ENCODE peak calls at places on chromosomes 16 and 17, in four cellular contexts. One of them, this sample, is unnamed.

GRCh38 chr16:81008151-81008789 is 1.3 kb downstream of the CENPN start:
- DNase-seq in K562: no peak
- DNase-seq in SK-N-SH: no peak
- DNase-seq in GM12878: no peak
- DNase-seq in this sample: no peak

GRCh38 chr17:77473615-77474226 is 333.0 kb downstream of the SEC14L1 start:
- DNase-seq in K562: no peak
- DNase-seq in SK-N-SH: no peak
- DNase-seq in GM12878: no peak
- DNase-seq in this sample: no peak

GRCh38 chr16:19392352-19392751 is 25.3 kb upstream of the TMC5 start:
- DNase-seq in K562: no peak
- DNase-seq in SK-N-SH: no peak
- DNase-seq in GM12878: no peak
- DNase-seq in this sample: no peak

GRCh38 chr17:73754886-73755285 is 110.6 kb upstream of the SDK2 start:
- DNase-seq in K562: no peak
- DNase-seq in SK-N-SH: no peak
- DNase-seq in GM12878: no peak
- DNase-seq in this sample: no peak

GRCh38 chr17:29159286-29159860 is 20.8 kb downstream of the MYO18A start:
- DNase-seq in K562: peak; percentile 9
- DNase-seq in SK-N-SH: no peak
- DNase-seq in GM12878: no peak
- DNase-seq in this sample: no peak

GRCh38 chr16:51236583-51236982 is 85.5 kb upstream of the SALL1 start:
- DNase-seq in K562: no peak
- DNase-seq in SK-N-SH: no peak
- DNase-seq in GM12878: no peak
- DNase-seq in this sample: no peak

GRCh38 chr17:77287432-77288068 is 146.8 kb downstream of the SEC14L1 start:
- DNase-seq in K562: no peak
- DNase-seq in SK-N-SH: peak; percentile 80
- DNase-seq in GM12878: no peak
- DNase-seq in this sample: peak; percentile 33

GRCh38 chr17:5902671-5903070 is 167.5 kb upstream of the WSCD1 start:
- DNase-seq in K562: no peak
- DNase-seq in SK-N-SH: no peak
- DNase-seq in GM12878: no peak
- DNase-seq in this sample: no peak

GRCh38 chr17:39820541-39820940 is 43.6 kb downstream of the IKZF3 start:
- DNase-seq in K562: no peak
- DNase-seq in SK-N-SH: no peak
- DNase-seq in GM12878: no peak
- DNase-seq in this sample: no peak

GRCh38 chr17:57638284-57638683 is 106.8 kb downstream of the CCDC182 start:
- DNase-seq in K562: no peak
- DNase-seq in SK-N-SH: no peak
- DNase-seq in GM12878: no peak
- DNase-seq in this sample: no peak

GRCh38 chr17:37489197-37490001 is at the start of gene DUSP14:
- DNase-seq in K562: peak; percentile 97
- DNase-seq in SK-N-SH: peak; percentile 99
- DNase-seq in GM12878: no peak
- DNase-seq in this sample: peak; percentile 79

GRCh38 chr17:81328925-81329278 is 33.8 kb upstream of the SLC38A10 start:
- DNase-seq in K562: no peak
- DNase-seq in SK-N-SH: peak; percentile 72
- DNase-seq in GM12878: no peak
- DNase-seq in this sample: no peak

GRCh38 chr17:75754378-75755204 is 10.4 kb downstream of the GALK1 start:
- DNase-seq in K562: peak; percentile 70
- DNase-seq in SK-N-SH: no peak
- DNase-seq in GM12878: no peak
- DNase-seq in this sample: no peak

GRCh38 chr16:56931253-56931768 is 631 bp upstream of the HERPUD1 start:
- DNase-seq in K562: no peak
- DNase-seq in SK-N-SH: no peak
- DNase-seq in GM12878: peak; percentile 67
- DNase-seq in this sample: no peak

DNA sequence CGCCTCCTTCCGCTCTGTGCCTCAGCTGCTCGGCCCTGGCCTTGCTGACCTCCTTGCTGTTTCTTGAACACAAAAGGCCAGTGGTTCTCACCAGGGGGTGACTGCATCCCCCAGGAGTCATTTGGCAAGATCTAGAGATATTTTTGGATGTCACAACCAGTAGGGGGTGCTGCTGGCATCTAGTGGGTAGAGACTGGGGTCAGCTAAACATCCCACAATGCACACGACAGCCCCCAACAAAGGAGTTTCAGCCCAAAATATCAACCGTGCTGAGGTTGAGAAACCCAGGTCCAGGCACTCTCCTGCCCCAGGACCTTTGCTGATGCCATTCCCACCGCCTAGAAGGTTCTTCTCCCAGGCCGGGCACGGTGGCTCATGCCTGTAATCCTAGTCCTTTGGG is 39.7 kb downstream of the ABCC6 start:
- DNase-seq in K562: no peak
- DNase-seq in SK-N-SH: no peak
- DNase-seq in GM12878: no peak
- DNase-seq in this sample: peak; percentile 51
- TF ChIP-seq CTCF in K562: peak; percentile 35
- TF ChIP-seq CTCF in SK-N-SH: peak; percentile 40
- TF ChIP-seq CTCF in GM12878: peak; percentile 23
- TF ChIP-seq CTCF in this sample: no peak

DNA sequence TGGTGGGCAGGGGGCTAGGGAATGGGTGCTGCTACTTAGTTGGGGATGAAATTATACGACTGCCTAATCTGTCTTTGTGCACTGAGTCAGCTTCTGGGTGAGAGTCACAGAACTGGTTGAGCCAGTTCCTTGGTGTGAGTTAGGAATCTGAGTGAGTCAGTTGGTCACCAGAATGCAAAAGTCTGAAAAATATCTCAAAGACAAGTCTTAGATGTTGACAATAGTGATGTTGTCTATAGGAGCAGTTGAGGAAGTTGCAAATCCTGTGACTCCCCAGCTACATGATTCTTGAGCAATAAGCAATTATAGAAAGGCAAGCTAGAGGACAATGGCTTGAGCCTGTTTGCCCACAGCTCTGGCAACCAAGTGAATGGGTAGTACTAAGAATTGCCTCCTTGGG is 399.2 kb downstream of the CNTNAP4 start:
- DNase-seq in K562: no peak
- DNase-seq in SK-N-SH: no peak
- DNase-seq in GM12878: no peak
- DNase-seq in this sample: no peak
- TF ChIP-seq USF1 in K562: no peak
- TF ChIP-seq USF1 in SK-N-SH: no peak
- TF ChIP-seq USF1 in GM12878: no peak
- TF ChIP-seq USF1 in this sample: no peak

DNA sequence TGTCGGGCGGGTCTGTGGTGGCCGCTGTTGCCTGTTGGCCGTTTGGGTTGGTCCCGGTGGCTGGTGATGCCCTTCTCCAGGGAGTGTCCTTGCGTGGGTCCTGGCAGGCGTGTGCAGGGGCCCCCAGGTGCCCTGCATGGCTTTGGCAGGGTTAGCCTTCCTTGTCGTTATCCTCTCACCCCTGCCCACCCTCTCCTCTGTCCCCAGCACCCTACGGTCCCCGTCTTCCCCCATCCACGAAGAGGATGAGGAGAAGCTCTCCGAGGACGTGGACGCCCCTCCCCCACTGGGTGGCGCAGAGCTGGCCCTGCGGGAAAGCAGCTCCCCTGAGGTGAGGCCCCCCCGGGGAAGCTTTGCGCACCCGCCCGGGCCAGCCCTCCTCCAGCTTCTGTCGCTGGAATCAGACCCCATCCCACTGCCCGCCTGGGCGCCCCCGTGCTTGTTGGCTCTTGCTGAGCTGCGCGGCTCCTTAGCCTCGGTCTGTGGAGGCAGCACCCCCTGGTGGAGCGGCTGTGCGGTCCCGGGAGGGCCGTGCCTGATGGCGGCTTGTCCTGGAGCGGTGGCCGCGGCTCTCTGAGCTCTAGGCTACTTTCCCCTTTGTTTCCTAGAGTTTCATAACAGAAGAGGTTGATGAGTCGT is 10.6 kb upstream of the NUDT16L1 start:
- DNase-seq in K562: peak; percentile 72
- DNase-seq in SK-N-SH: peak; percentile 78
- DNase-seq in GM12878: no peak
- DNase-seq in this sample: peak; percentile 86
- TF ChIP-seq CTCF in K562: peak; percentile 77
- TF ChIP-seq CTCF in SK-N-SH: peak; percentile 40
- TF ChIP-seq CTCF in GM12878: peak; percentile 14
- TF ChIP-seq CTCF in this sample: peak; percentile 49

DNA sequence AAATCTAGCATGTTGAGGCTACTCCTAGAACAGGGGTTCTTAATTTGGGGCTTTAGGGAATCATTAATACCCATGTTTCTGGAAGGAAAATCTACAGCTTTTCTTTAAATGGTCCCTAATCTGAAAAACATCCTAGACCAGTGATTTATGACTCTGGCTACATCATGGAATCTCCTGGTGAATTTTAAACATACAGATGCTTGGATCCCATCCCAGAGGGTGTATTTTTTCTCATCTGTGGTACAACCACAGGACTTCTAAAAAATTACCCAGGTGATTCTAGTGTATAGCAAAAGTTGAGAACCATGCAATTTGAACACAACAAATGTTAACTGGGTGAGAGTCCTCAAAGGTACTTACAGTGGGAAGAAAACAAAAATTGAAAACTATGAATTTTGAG is 41.5 kb downstream of the KANSL1 start:
- DNase-seq in K562: no peak
- DNase-seq in SK-N-SH: no peak
- DNase-seq in GM12878: no peak
- DNase-seq in this sample: no peak
- TF ChIP-seq USF1 in K562: no peak
- TF ChIP-seq USF1 in SK-N-SH: no peak
- TF ChIP-seq USF1 in GM12878: no peak
- TF ChIP-seq USF1 in this sample: no peak

GRCh38 chr16:61150351-61150750 is 885.9 kb downstream of the CDH8 start:
- DNase-seq in K562: no peak
- DNase-seq in SK-N-SH: no peak
- DNase-seq in GM12878: no peak
- DNase-seq in this sample: no peak

GRCh38 chr16:61146429-61146828 is 889.8 kb downstream of the CDH8 start:
- DNase-seq in K562: no peak
- DNase-seq in SK-N-SH: no peak
- DNase-seq in GM12878: no peak
- DNase-seq in this sample: no peak

GRCh38 chr16:61149709-61150108 is 886.5 kb downstream of the CDH8 start:
- DNase-seq in K562: no peak
- DNase-seq in SK-N-SH: no peak
- DNase-seq in GM12878: no peak
- DNase-seq in this sample: no peak

GRCh38 chr16:61148930-61149329 is 887.3 kb downstream of the CDH8 start:
- DNase-seq in K562: no peak
- DNase-seq in SK-N-SH: no peak
- DNase-seq in GM12878: no peak
- DNase-seq in this sample: no peak
- TF ChIP-seq CTCF in K562: no peak
- TF ChIP-seq CTCF in SK-N-SH: no peak
- TF ChIP-seq CTCF in GM12878: no peak
- TF ChIP-seq CTCF in this sample: no peak

GRCh38 chr16:66601471-66601870 is 3.0 kb upstream of the CMTM3 start:
- DNase-seq in K562: no peak
- DNase-seq in SK-N-SH: no peak
- DNase-seq in GM12878: no peak
- DNase-seq in this sample: no peak

GRCh38 chr16:66606000-66606751 is 1.7 kb downstream of the CMTM3 start:
- DNase-seq in K562: no peak
- DNase-seq in SK-N-SH: no peak
- DNase-seq in GM12878: no peak
- DNase-seq in this sample: no peak

GRCh38 chr16:66605177-66605999 is 884 bp downstream of the CMTM3 start:
- DNase-seq in K562: peak; percentile 84
- DNase-seq in SK-N-SH: peak; percentile 80
- DNase-seq in GM12878: no peak
- DNase-seq in this sample: peak; percentile 60

GRCh38 chr16:66604376-66605176 is at the start of gene CMTM3:
- DNase-seq in K562: peak; percentile 97
- DNase-seq in SK-N-SH: peak; percentile 98
- DNase-seq in GM12878: no peak
- DNase-seq in this sample: peak; percentile 83

DNA sequence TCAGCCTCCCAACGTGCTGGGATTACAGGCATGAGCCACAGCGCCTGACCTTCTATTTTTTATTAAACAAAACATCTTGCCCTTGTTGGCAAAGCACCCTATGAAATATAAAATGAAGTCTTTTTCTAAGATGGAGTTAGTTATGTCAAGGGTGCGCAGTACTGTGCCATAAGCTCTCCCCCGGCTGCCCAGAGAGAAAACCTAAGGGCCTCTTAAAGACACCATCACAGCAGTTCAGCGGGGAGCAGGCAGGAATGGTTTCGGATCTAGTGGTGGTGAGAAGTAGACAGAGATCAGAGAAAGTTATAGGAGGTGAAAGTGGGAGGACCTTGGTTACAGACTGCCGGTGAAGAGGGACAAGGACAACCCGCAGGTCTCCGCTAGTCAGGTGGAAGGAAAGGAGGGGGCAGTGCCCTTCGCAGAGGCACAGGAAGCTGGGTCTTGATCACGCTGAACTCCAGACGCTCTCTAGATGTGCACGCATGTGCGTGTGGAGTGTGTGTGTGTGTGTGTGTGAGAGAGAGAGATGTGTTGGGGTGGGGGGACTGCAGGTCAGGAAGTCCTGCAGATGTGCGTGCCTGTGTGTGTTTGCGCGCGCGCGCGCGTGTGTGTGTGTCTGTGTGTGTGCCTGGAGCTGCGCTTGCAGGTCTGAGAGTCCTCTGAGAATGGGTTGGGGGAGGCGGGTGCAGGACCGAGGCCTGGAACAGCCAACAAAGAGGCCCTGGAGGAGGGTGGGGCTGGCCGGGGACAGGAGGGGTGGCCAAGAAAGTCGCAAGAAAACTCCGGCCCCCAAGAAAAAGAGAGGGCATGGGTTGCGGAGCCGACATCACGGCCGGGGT is 748 bp upstream of the CMTM3 start:
- DNase-seq in K562: peak; percentile 78
- DNase-seq in SK-N-SH: peak; percentile 76
- DNase-seq in GM12878: no peak
- DNase-seq in this sample: peak; percentile 74
- TF ChIP-seq USF1 in K562: no peak
- TF ChIP-seq USF1 in SK-N-SH: no peak
- TF ChIP-seq USF1 in GM12878: no peak
- TF ChIP-seq USF1 in this sample: no peak

GRCh38 chr17:71304498-71305158 is 816.2 kb upstream of the SOX9 start:
- DNase-seq in K562: no peak
- DNase-seq in SK-N-SH: no peak
- DNase-seq in GM12878: no peak
- DNase-seq in this sample: peak; percentile 37
- TF ChIP-seq CTCF in K562: no peak
- TF ChIP-seq CTCF in SK-N-SH: no peak
- TF ChIP-seq CTCF in GM12878: no peak
- TF ChIP-seq CTCF in this sample: no peak

GRCh38 chr16:67928561-67929364 is 2.9 kb downstream of the CTRL start:
- DNase-seq in K562: peak; percentile 79
- DNase-seq in SK-N-SH: peak; percentile 90
- DNase-seq in GM12878: no peak
- DNase-seq in this sample: peak; percentile 88
- TF ChIP-seq USF1 in K562: peak; percentile 29
- TF ChIP-seq USF1 in SK-N-SH: no peak
- TF ChIP-seq USF1 in GM12878: no peak
- TF ChIP-seq USF1 in this sample: no peak

This sample was measured in WTC11.